ENCODE peak calls at places on chromosomes 11 and 22, in eight cellular contexts. S is stimulated activated CD8-positive, alpha-beta memory T cell treated with anti-CD3 and anti-CD28 coated beads, Interleukin-15, amount 100 ng/mL, for 4 hours; X is mucosa of gallbladder; T is Right ventricle myocardium inferior; I is activated CD4-positive, alpha-beta T cell treated with anti-CD3 and anti-CD28 coated beads, Interleukin-2, amount 50 U/mL, for 1 hour; Q is ecto neural progenitor cell; D is fibroblast of the conjunctiva; O is AG09309. L is an unnamed sample.

GRCh38 chr11:31805037-31805628 is 6.0 kb downstream of the PAX6 start:
- DNase-seq in S (no peak), X (no peak), T (peak; percentile 33), I (no peak), Q (peak; percentile 63), D (no peak), O (no peak), L (no peak)

GRCh38 chr22:26502688-26503561 is 9.3 kb downstream of the TFIP11 start:
- DNase-seq in S (peak; percentile 32), X (peak; percentile 29), T (no peak), I (peak; percentile 41), Q (peak; percentile 64), D (peak; percentile 16), O (no peak), L (no peak)

GRCh38 chr22:24514241-24515024 is 19.3 kb downstream of the UPB1 start:
- DNase-seq in S (no peak), X (peak; percentile 74), T (no peak), I (no peak), Q (no peak), D (no peak), O (no peak), L (no peak)

GRCh38 chr11:27081056-27081455 is 40.4 kb downstream of the BBOX1 start:
- DNase-seq in S (no peak), X (no peak), T (no peak), I (no peak), Q (no peak), D (no peak), O (no peak), L (no peak)

GRCh38 chr11:35588627-35589026 is 29.6 kb upstream of the FJX1 start:
- DNase-seq in S (no peak), X (no peak), T (no peak), I (no peak), Q (no peak), D (no peak), O (no peak), L (no peak)

GRCh38 chr11:86081465-86081864 is 12.6 kb upstream of the PICALM start:
- DNase-seq in S (no peak), X (no peak), T (no peak), I (no peak), Q (no peak), D (no peak), O (no peak), L (no peak)

GRCh38 chr22:24059121-24059520 is 48.0 kb downstream of the CABIN1 start:
- DNase-seq in S (no peak), X (no peak), T (no peak), I (no peak), Q (no peak), D (peak; percentile 53), O (peak; percentile 83), L (no peak)

GRCh38 chr22:36052505-36052941 is 23.9 kb upstream of the RBFOX2 start:
- DNase-seq in S (no peak), X (no peak), T (no peak), I (no peak), Q (no peak), D (no peak), O (no peak), L (no peak)